ENCODE peak calls at places on chromosomes 7 and 10, in eight cellular contexts. K, S, B, T, F, N, A and W are unnamed samples.

GRCh38 chr10:98778277-98778759 is 331.6 kb upstream of the HPS1 start:
- DNase-seq in F (no peak), B (no peak), K (no peak), A (no peak), N (no peak), S (no peak), T (no peak), W (no peak)

GRCh38 chr10:75716506-75716905 is 285.1 kb downstream of the LRMDA start:
- DNase-seq in A (no peak), S (no peak), F (no peak), B (no peak), K (no peak), N (no peak), T (no peak), W (no peak)

GRCh38 chr7:83547526-83547925 is 101.4 kb downstream of the SEMA3E start:
- DNase-seq in B (no peak), F (no peak), N (peak), T (no peak), S (peak), A (peak), K (peak), W (peak)

GRCh38 chr10:24254180-24254579 is 45.2 kb downstream of the KIAA1217 start:
- DNase-seq in F (no peak), S (no peak), B (peak), K (no peak), N (no peak), T (no peak), A (peak), W (peak)

GRCh38 chr10:82653244-82653933 is 778.4 kb downstream of the NRG3 start:
- DNase-seq in A (no peak), S (no peak), B (no peak), F (no peak), N (no peak), K (no peak), T (no peak), W (no peak)

GRCh38 chr7:127933116-127933515 is 98.1 kb downstream of the LRRC4 start:
- DNase-seq in B (no peak), F (no peak), N (no peak), K (no peak), A (no peak), T (no peak), S (no peak), W (no peak)

GRCh38 chr7:48250441-48250951 is 79.2 kb downstream of the ABCA13 start:
- DNase-seq in S (no peak), A (peak), B (no peak), N (no peak), K (no peak), T (no peak), F (no peak), W (no peak)

GRCh38 chr10:16644146-16644545 is 122.5 kb upstream of the C1QL3 start:
- DNase-seq in N (no peak), F (no peak), T (no peak), S (no peak), B (peak), K (no peak), A (peak), W (peak)

GRCh38 chr10:3048114-3049019 is 19.0 kb upstream of the PFKP start:
- DNase-seq in F (no peak), B (no peak), K (no peak), T (no peak), A (peak), S (no peak), N (no peak), W (no peak)

GRCh38 chr7:34835901-34836300 is 177.9 kb downstream of the NPSR1 start:
- DNase-seq in B (no peak), F (no peak), K (no peak), A (no peak), T (no peak), N (no peak), S (no peak), W (no peak)

GRCh38 chr10:122427280-122427679 is 27.2 kb upstream of the ARMS2 start:
- DNase-seq in F (no peak), B (no peak), A (no peak), S (no peak), K (no peak), T (no peak), N (no peak), W (no peak)

GRCh38 chr10:97378933-97379921 is 21.9 kb downstream of the RRP12 start:
- DNase-seq in K (no peak), A (no peak), T (no peak), N (no peak), B (no peak), S (peak), F (no peak), W (no peak)

GRCh38 chr7:504221-505081 is 15.2 kb downstream of the PDGFA start:
- DNase-seq in F (no peak), T (no peak), S (peak), A (no peak), B (no peak), K (no peak), N (peak), W (no peak)

GRCh38 chr10:100890696-100891271 is 22.0 kb upstream of the SLF2 start:
- DNase-seq in N (no peak), F (no peak), T (no peak), K (peak), S (no peak), A (peak), B (peak), W (peak)

GRCh38 chr10:96890580-96890979 is 58.5 kb downstream of the LCOR start:
- DNase-seq in K (no peak), S (peak), B (no peak), A (no peak), F (no peak), N (no peak), T (no peak), W (no peak)

GRCh38 chr7:91519241-91520200 is 255.3 kb downstream of the FZD1 start:
- DNase-seq in T (no peak), S (no peak), K (no peak), F (no peak), A (peak), B (no peak), N (no peak), W (no peak)

GRCh38 chr10:108204528-108205313 is 1040.2 kb upstream of the SORCS1 start:
- DNase-seq in B (peak), N (no peak), K (no peak), F (no peak), A (peak), S (no peak), T (no peak), W (peak)

GRCh38 chr7:7765422-7765821 is 47.0 kb upstream of the RPA3 start:
- DNase-seq in F (no peak), T (no peak), S (peak), B (no peak), K (peak), N (no peak), A (no peak), W (no peak)

GRCh38 chr10:85598646-85599045 is 767.9 kb downstream of the GRID1 start:
- DNase-seq in F (no peak), N (no peak), T (no peak), A (no peak), K (no peak), B (no peak), S (no peak), W (no peak)

GRCh38 chr7:157848508-157849340 is 511.9 kb downstream of the DNAJB6 start:
- DNase-seq in T (no peak), N (no peak), S (no peak), A (no peak), F (no peak), B (no peak), K (no peak), W (no peak)

GRCh38 chr10:49661291-49661856 is 18.1 kb upstream of the C10orf53 start:
- DNase-seq in K (no peak), T (no peak), S (no peak), A (no peak), F (no peak), N (no peak), B (no peak), W (no peak)

GRCh38 chr10:106086391-106086790 is 1078.1 kb downstream of the SORCS1 start:
- DNase-seq in B (no peak), T (no peak), F (no peak), S (no peak), K (no peak), A (no peak), N (no peak), W (no peak)

GRCh38 chr10:122114156-122114747 is 125.3 kb downstream of the TACC2 start:
- DNase-seq in K (no peak), S (peak), B (no peak), F (no peak), N (no peak), T (no peak), A (peak), W (peak)

GRCh38 chr7:69597278-69598076 is 798 bp upstream of the AUTS2 start:
- DNase-seq in K (peak), T (peak), F (no peak), N (peak), A (peak), B (no peak), S (no peak), W (peak)
- H3K4me3 ChIP-seq in K (peak), T (peak), F (peak), N (peak), A (peak), B (peak), S (peak), W (peak)

GRCh38 chr7:42572046-42572445 is 335.0 kb upstream of the GLI3 start:
- DNase-seq in S (no peak), T (no peak), F (no peak), B (no peak), N (no peak), K (no peak), A (no peak), W (no peak)

GRCh38 chr7:42573904-42574692 is 337.1 kb upstream of the GLI3 start:
- DNase-seq in K (no peak), T (no peak), F (no peak), B (no peak), A (no peak), N (no peak), S (no peak), W (peak)

GRCh38 chr7:42572561-42572960 is 335.6 kb upstream of the GLI3 start:
- DNase-seq in T (no peak), K (no peak), A (no peak), F (no peak), N (no peak), S (no peak), B (no peak), W (no peak)

GRCh38 chr7:42574693-42575084 is 337.2 kb downstream of the C7orf25 start:
- DNase-seq in N (no peak), S (no peak), T (no peak), K (no peak), F (no peak), B (no peak), A (no peak), W (no peak)

GRCh38 chr7:42575161-42575560 is 336.7 kb downstream of the C7orf25 start:
- DNase-seq in N (no peak), S (no peak), K (no peak), A (no peak), B (no peak), T (no peak), F (no peak), W (no peak)
- H3K4me3 ChIP-seq in N (no peak), S (no peak), K (no peak), A (no peak), B (no peak), T (no peak), F (no peak), W (no peak)

GRCh38 chr7:155797262-155798250 is 14.7 kb downstream of the SHH start:
- DNase-seq in A (no peak), B (no peak), T (no peak), K (no peak), N (no peak), S (no peak), F (no peak), W (no peak)
- H3K4me3 ChIP-seq in A (no peak), B (no peak), T (no peak), K (peak), N (peak), S (no peak), F (peak), W (no peak)

DNA sequence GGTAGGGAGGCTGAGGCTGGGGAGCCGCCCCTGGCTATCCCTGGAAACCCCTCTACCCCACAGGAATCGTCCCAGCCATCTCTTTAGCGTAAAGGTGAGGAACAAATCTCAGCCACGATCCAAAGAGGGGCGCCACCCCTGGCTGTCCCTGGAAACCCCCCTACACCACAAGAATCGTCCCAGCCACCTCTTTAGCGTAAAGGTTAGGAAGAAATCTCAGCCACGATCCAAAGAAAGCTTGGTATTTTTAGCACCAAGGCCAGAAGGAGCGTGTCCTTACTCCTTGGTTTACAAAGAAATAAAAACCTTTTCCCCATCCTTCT is 757 bp upstream of the TSPAN14 start:
- DNase-seq in F (no peak), K (no peak), B (no peak), T (no peak), A (no peak), S (no peak), N (no peak), W (no peak)
- H3K4me3 ChIP-seq in F (peak), K (peak), B (peak), T (peak), A (peak), S (peak), N (peak), W (peak)

DNA sequence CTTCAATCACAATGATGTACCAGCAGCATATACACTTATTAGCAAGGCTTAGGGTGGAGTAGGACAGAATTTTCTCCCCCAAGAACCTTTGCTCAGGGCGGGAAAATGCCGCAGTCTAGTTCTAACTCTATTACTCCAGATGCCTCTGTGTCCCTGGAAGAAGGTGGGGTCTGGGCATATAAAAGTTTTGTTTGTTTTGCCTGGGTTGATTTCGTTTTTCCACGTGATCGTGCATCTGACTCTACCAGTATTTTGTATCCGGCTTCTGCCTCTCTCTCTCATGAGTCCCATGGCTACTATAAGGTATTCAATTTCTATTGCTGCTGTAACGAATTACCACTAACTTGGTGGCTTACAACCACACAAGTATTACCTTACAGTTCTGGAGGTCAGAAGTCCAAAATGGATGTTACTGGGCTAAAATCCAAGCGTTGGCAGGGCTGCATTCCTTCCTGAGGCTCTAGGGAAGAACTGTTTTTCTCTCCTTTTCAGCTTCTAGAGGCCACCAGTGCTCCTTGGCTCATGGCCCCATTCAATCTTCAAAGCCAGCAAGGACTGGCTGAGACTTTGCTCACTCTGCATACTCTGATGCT is 181.2 kb upstream of the PRSS58 start:
- DNase-seq in F (no peak), B (no peak), T (no peak), K (no peak), S (peak), N (no peak), A (no peak), W (no peak)
- H3K4me3 ChIP-seq in F (no peak), B (no peak), T (no peak), K (no peak), S (no peak), N (no peak), A (no peak), W (no peak)

DNA sequence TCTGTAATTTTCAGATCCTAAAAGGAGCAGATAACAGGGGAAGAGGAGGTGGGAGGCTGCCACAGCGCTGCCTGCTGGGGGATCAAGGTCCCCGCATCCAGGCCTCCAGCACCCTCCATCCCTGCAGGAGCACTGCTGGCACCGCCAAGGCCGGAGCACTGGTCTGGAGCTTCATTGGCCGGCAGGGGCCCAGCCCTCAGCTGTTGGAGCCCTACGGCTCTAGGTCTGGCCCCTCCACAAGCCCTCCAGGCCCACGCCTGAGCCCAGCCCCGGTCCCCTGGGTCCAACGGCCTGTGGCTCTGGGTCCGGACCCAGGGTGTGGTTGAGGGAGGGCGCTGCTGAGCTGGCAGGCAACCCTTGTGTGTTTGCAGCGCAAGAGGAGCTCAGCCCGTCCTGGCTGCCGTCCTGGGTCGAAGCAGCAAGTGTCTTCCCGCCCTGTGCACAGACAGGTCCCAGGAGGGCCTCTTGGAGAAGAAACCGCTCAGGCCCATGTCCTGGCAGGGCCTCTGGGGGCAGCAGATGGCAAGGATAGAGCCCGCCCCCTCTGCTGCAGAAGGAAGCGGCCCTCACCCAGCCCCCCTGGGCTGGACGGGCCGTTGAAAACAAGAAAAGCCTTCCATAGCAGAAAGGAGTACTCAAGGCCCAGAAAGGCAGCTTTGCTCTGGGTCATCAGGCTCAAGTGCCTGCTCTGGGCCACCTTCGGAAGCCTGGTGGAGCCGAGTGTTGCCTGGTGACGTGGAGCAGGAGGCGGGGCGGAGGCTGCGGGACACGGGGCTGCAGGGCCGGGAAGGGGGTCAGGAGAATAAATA is 54.3 kb upstream of the TNRC18 start:
- DNase-seq in B (no peak), K (peak), T (no peak), S (peak), A (no peak), N (no peak), F (no peak), W (peak)
- H3K4me3 ChIP-seq in B (no peak), K (no peak), T (peak), S (no peak), A (no peak), N (peak), F (peak), W (peak)

DNA sequence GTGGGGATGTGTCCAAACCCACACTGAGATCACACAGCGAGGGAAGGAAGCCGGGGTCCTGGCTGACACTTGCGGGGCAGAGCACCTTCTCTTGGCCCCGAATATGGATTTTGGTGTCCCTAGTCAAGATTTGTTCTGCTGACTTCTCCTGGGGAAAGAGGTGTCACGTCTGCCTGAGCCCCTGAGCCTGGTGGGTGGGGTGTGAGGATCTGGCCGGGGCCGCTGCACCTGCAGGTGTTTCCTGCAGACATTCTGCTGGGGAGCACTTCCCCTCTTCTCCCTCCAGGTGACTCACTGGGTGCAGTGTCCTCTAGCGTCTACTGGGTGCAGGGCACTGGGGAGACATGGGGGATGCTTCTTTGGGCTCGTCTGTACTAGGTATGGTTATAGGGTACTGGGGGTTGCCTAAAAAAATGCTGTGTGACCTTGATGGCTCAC is 99.2 kb downstream of the GRK5 start:
- DNase-seq in N (no peak), T (no peak), F (peak), K (peak), S (peak), A (no peak), B (no peak), W (no peak)
- H3K4me3 ChIP-seq in N (no peak), T (no peak), F (peak), K (no peak), S (no peak), A (no peak), B (no peak), W (no peak)